ENCODE peak calls at places on chromosome 2, in ten cellular contexts. T, W, Q, H, O, P, U, X, L and I are unnamed samples. For H3K4me1, the result is how much of the 10 kb centered on the place peaks cover.

GRCh38 chr2:196088209-196088608 is 19.6 kb upstream of the DNAH7 start:
- DNase-seq in T (peak), W (peak), Q (no peak), H (no peak), O (no peak), P (peak), U (no peak), X (peak), L (peak), I (no peak)

GRCh38 chr2:215314896-215315295 is 3.0 kb downstream of the ATIC start:
- DNase-seq in T (no peak), W (no peak), Q (no peak), H (no peak), O (no peak), P (no peak), U (no peak), X (no peak), L (no peak), I (no peak)

GRCh38 chr2:11303290-11304013 is 41.0 kb downstream of the ROCK2 start:
- DNase-seq in T (no peak), W (no peak), Q (no peak), H (no peak), O (no peak), P (no peak), U (no peak), X (no peak), L (no peak), I (no peak)

GRCh38 chr2:10030311-10030736 is 13.0 kb upstream of the KLF11 start:
- DNase-seq in T (no peak), W (no peak), Q (no peak), H (no peak), O (no peak), P (no peak), U (no peak), X (peak), L (no peak), I (no peak)

GRCh38 chr2:240439698-240440151 is 4.3 kb downstream of the GPC1 start:
- DNase-seq in T (peak), W (no peak), Q (no peak), H (peak), O (no peak), P (no peak), U (no peak), X (no peak), L (no peak), I (no peak)

GRCh38 chr2:236250909-236251579 is 13.2 kb downstream of the ASB18 start:
- DNase-seq in T (peak), W (no peak), Q (no peak), H (no peak), O (no peak), P (no peak), U (no peak), X (no peak), L (no peak), I (no peak)

GRCh38 chr2:146659976-146660375 is 1184.9 kb upstream of the ACVR2A start:
- DNase-seq in T (no peak), W (no peak), Q (no peak), H (no peak), O (no peak), P (no peak), U (no peak), X (no peak), L (no peak), I (no peak)

GRCh38 chr2:21234721-21235120 is 111.0 kb downstream of the TDRD15 start:
- DNase-seq in T (no peak), W (no peak), Q (no peak), H (no peak), O (no peak), P (no peak), U (no peak), X (no peak), L (no peak), I (no peak)

GRCh38 chr2:239399404-239399999 is 1.3 kb downstream of the HDAC4 start:
- DNase-seq in T (no peak), W (peak), Q (peak), H (no peak), O (peak), P (peak), U (peak), X (peak), L (peak), I (peak)

GRCh38 chr2:100470898-100471514 is 724 bp downstream of the NMS start:
- DNase-seq in T (no peak), W (peak), Q (no peak), H (no peak), O (no peak), P (no peak), U (no peak), X (no peak), L (peak), I (no peak)

GRCh38 chr2:73823916-73824523 is 4.7 kb upstream of the STAMBP start:
- DNase-seq in T (no peak), W (peak), Q (peak), H (no peak), O (no peak), P (peak), U (peak), X (peak), L (peak), I (peak)

GRCh38 chr2:20509766-20510490 is 63.1 kb downstream of the RHOB start:
- DNase-seq in T (no peak), W (peak), Q (no peak), H (no peak), O (no peak), P (peak), U (peak), X (peak), L (peak), I (no peak)

GRCh38 chr2:113124181-113124961 is 3.0 kb upstream of the IL1RN start:
- DNase-seq in T (no peak), W (peak), Q (no peak), H (no peak), O (no peak), P (no peak), U (no peak), X (no peak), L (peak), I (no peak)

GRCh38 chr2:188333751-188334524 is 42.3 kb downstream of the GULP1 start:
- DNase-seq in T (peak), W (peak), Q (no peak), H (no peak), O (no peak), P (no peak), U (no peak), X (no peak), L (no peak), I (no peak)

GRCh38 chr2:46269545-46270273 is 27.5 kb upstream of the EPAS1 start:
- DNase-seq in T (peak), W (peak), Q (no peak), H (no peak), O (no peak), P (no peak), U (no peak), X (no peak), L (no peak), I (peak)

GRCh38 chr2:392921-393270 is 105.0 kb upstream of the ALKAL2 start:
- DNase-seq in T (no peak), W (no peak), Q (no peak), H (no peak), O (no peak), P (no peak), U (no peak), X (no peak), L (no peak), I (no peak)

GRCh38 chr2:109184368-109184767 is 55.4 kb downstream of the SH3RF3 start:
- DNase-seq in T (no peak), W (no peak), Q (no peak), H (peak), O (no peak), P (no peak), U (no peak), X (no peak), L (no peak), I (no peak)

GRCh38 chr2:216657963-216658362 is 24.7 kb downstream of the IGFBP2 start:
- DNase-seq in T (no peak), W (no peak), Q (no peak), H (no peak), O (no peak), P (no peak), U (no peak), X (no peak), L (no peak), I (no peak)

GRCh38 chr2:10877691-10878111 is 34.0 kb upstream of the KCNF1 start:
- DNase-seq in T (no peak), W (peak), Q (no peak), H (no peak), O (no peak), P (no peak), U (no peak), X (peak), L (no peak), I (no peak)

GRCh38 chr2:47237375-47238357 is 82.6 kb upstream of the STPG4 start:
- DNase-seq in T (peak), W (peak), Q (no peak), H (peak), O (no peak), P (no peak), U (no peak), X (no peak), L (no peak), I (no peak)

GRCh38 chr2:144198116-144198515 is 321.8 kb downstream of the ZEB2 start:
- DNase-seq in T (no peak), W (peak), Q (no peak), H (no peak), O (no peak), P (no peak), U (peak), X (no peak), L (peak), I (no peak)

GRCh38 chr2:26144031-26144430 is 28.9 kb upstream of the GAREM2 start:
- DNase-seq in T (no peak), W (no peak), Q (no peak), H (no peak), O (no peak), P (peak), U (no peak), X (peak), L (no peak), I (no peak)

GRCh38 chr2:3522851-3523481 is 3.6 kb upstream of the ADI1 start:
- DNase-seq in T (no peak), W (peak), Q (no peak), H (no peak), O (no peak), P (peak), U (no peak), X (no peak), L (no peak), I (no peak)

GRCh38 chr2:191018663-191019119 is 4.7 kb upstream of the STAT1 start:
- DNase-seq in T (no peak), W (no peak), Q (no peak), H (no peak), O (no peak), P (no peak), U (no peak), X (no peak), L (no peak), I (no peak)
- H3K4me1 ChIP-seq in T (under half), W (under half), Q (half or more), H (under half), O (half or more), P (under half), U (under half), X (under half), L (under half), I (half or more)

DNA sequence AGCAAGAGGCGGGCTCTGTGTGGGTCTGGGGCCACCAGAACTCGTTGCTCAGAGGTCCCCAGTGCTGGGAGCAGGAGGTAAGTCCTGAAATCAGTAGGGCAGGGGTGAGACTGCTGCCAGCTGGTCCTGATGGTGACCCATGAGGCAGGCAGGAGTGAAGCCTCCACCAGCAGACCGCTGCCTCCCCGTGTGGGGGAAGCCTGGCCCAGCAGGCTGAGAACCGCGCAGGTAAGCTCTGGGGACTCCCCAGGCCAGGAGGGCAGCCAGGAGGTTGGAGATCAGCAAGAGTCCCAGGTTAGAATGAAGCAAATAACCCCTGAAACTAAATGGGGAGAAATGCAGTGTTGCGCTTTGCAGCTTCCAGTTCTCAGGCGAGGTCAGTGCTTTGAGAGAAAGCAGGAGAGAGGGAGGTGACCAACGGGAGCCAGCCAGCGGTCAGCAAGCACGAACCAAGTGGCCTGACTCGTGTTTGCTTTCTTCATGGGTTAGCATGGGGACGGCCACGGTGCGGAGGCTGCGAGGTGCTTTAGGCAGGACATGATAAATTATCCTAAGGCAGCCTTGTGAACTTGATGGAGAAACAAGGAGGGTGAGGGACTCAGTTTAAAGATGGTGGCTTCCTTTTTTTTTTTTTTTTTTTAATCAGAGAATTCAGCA is 26.2 kb downstream of the INHBB start:
- DNase-seq in T (peak), W (no peak), Q (no peak), H (no peak), O (no peak), P (no peak), U (no peak), X (no peak), L (no peak), I (no peak)
- H3K4me1 ChIP-seq in T (under half), W (under half), Q (under half), H (under half), O (under half), P (under half), U (under half), X (under half), L (under half), I (under half)

DNA sequence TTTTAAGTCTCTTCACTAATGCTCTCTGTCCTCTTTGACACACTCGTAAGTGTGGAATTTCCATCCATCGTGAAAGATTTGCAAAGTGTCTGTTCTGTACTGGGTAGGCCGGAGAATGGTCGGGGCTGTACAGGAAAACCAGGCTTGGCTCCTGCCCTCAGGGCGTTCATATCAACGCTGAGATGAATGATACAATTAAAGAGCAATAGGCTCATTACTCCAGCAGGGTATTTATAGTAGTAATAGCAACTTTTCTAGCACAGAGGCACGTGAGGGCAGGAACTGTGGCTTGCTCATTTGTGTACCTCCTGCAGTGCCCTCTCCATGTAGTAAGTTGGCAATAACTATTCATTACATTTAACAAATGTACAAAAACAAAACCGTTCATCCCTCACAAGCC is 5.3 kb upstream of the NCK2 start:
- DNase-seq in T (no peak), W (no peak), Q (no peak), H (no peak), O (no peak), P (no peak), U (no peak), X (no peak), L (no peak), I (peak)
- H3K4me1 ChIP-seq in T (under half), W (under half), Q (half or more), H (under half), O (half or more), P (under half), U (under half), X (under half), L (under half), I (half or more)

GRCh38 chr2:96161785-96162367 is 16.6 kb upstream of the DUSP2 start:
- DNase-seq in T (no peak), W (peak), Q (no peak), H (no peak), O (no peak), P (no peak), U (no peak), X (no peak), L (no peak), I (no peak)
- H3K4me1 ChIP-seq in T (under half), W (under half), Q (half or more), H (under half), O (under half), P (under half), U (under half), X (under half), L (under half), I (half or more)